ENCODE peak calls at places on chromosomes 4 and X, in seven cellular contexts. T is ovary, L is IMR-90, R is right lobe of liver, C is sigmoid colon, F is lower leg skin, Q is NB4. B is an unnamed sample.

GRCh38 chrX:140501321-140501720 is 3.5 kb downstream of the SOX3 start:
- DNase-seq in C (no peak), L (no peak), F (no peak), Q (no peak), T (no peak), R (no peak), B (no peak)

GRCh38 chr4:139655116-139655515 is 10.5 kb upstream of the MGST2 start:
- DNase-seq in L (peak), T (no peak), C (no peak), Q (peak), R (no peak), F (no peak), B (no peak)

GRCh38 chr4:10640535-10641159 is 43.9 kb downstream of the CLNK start:
- DNase-seq in L (no peak), C (no peak), F (no peak), T (no peak), Q (no peak), R (no peak), B (no peak)

GRCh38 chr4:16524911-16525574 is 298.8 kb upstream of the TAPT1 start:
- DNase-seq in F (no peak), Q (no peak), C (no peak), R (no peak), L (peak), T (no peak), B (peak)

GRCh38 chrX:73831500-73831899 is 268.5 kb downstream of the CHIC1 start:
- DNase-seq in F (no peak), T (no peak), R (no peak), L (no peak), C (no peak), Q (peak), B (no peak)

GRCh38 chr4:25367004-25367621 is 9.9 kb upstream of the ANAPC4 start:
- DNase-seq in T (no peak), C (no peak), F (no peak), Q (peak), R (no peak), L (peak), B (no peak)

GRCh38 chrX:40646489-40647306 is 663 bp downstream of the CXorf38 start:
- DNase-seq in C (peak), L (peak), T (peak), F (peak), R (peak), Q (peak), B (peak)

GRCh38 chrX:119427024-119427794 is 28.1 kb downstream of the SLC25A43 start:
- DNase-seq in F (no peak), T (no peak), Q (peak), C (no peak), R (peak), L (peak), B (no peak)

GRCh38 chr4:36006226-36006625 is 238.1 kb downstream of the ARAP2 start:
- DNase-seq in R (no peak), Q (peak), F (no peak), C (no peak), T (no peak), L (peak), B (no peak)

GRCh38 chrX:13764765-13765164 is 30.2 kb downstream of the OFD1 start:
- DNase-seq in C (no peak), T (no peak), F (no peak), R (no peak), Q (no peak), L (no peak), B (no peak)

GRCh38 chrX:78066110-78066509 is 37.9 kb upstream of the PGK1 start:
- DNase-seq in T (no peak), L (peak), R (no peak), Q (no peak), F (no peak), C (no peak), B (no peak)

GRCh38 chr4:176789955-176790354 is 2.8 kb downstream of the VEGFC start:
- DNase-seq in Q (peak), T (no peak), R (no peak), C (no peak), F (no peak), L (peak), B (no peak)

GRCh38 chrX:123899701-123900100 is 39.8 kb downstream of the XIAP start:
- DNase-seq in F (no peak), C (no peak), L (peak), R (no peak), Q (no peak), T (no peak), B (no peak)

GRCh38 chr4:20249333-20249732 is 2.4 kb upstream of the SLIT2 start:
- DNase-seq in F (no peak), T (no peak), C (no peak), Q (peak), L (peak), R (no peak), B (no peak)

GRCh38 chrX:47361538-47362511 is 8.6 kb upstream of the ZNF157 start:
- DNase-seq in C (peak), T (peak), F (peak), L (peak), R (peak), Q (peak), B (peak)

GRCh38 chrX:44043496-44043895 is 70.3 kb upstream of the NDP start:
- DNase-seq in T (no peak), C (no peak), Q (no peak), F (no peak), L (no peak), R (no peak), B (no peak)

GRCh38 chr4:25727711-25728493 is 72.3 kb downstream of the SLC34A2 start:
- DNase-seq in Q (no peak), L (no peak), C (no peak), R (no peak), T (no peak), F (no peak), B (no peak)

GRCh38 chr4:24810016-24810415 is 14.6 kb downstream of the SOD3 start:
- DNase-seq in R (no peak), T (no peak), L (peak), Q (no peak), F (no peak), C (no peak), B (no peak)

GRCh38 chr4:9996319-9997110 is 24.8 kb downstream of the SLC2A9 start:
- DNase-seq in T (no peak), Q (no peak), L (peak), R (no peak), F (peak), C (peak), B (no peak)

GRCh38 chr4:143362392-143363046 is 25.8 kb downstream of the GAB1 start:
- DNase-seq in L (no peak), Q (no peak), R (no peak), C (no peak), T (no peak), F (no peak), B (no peak)

GRCh38 chr4:89048906-89049601 is 7.9 kb downstream of the FAM13A start:
- DNase-seq in C (no peak), T (no peak), F (no peak), L (peak), Q (no peak), R (no peak), B (no peak)

GRCh38 chrX:152915541-152916241 is 17.8 kb downstream of the ZNF185 start:
- DNase-seq in L (peak), C (no peak), T (no peak), Q (peak), R (no peak), F (no peak), B (peak)

GRCh38 chr4:108483650-108484049 is 136.7 kb upstream of the RPL34 start:
- DNase-seq in C (no peak), L (no peak), Q (no peak), F (no peak), R (no peak), T (no peak), B (no peak)

GRCh38 chr4:92359481-92359880 is 55.7 kb downstream of the GRID2 start:
- DNase-seq in C (no peak), R (no peak), F (no peak), Q (no peak), T (no peak), L (no peak), B (no peak)

GRCh38 chrX:144494069-144494468 is 610.2 kb downstream of the UBE2NL start:
- DNase-seq in Q (no peak), T (no peak), C (no peak), R (no peak), F (no peak), L (no peak), B (no peak)

GRCh38 chr4:22014222-22014741 is 65.7 kb upstream of the KCNIP4 start:
- DNase-seq in R (no peak), Q (peak), C (no peak), T (no peak), F (no peak), L (no peak), B (no peak)

GRCh38 chr4:122152699-122153328 is 683 bp downstream of the BLTP1 start:
- DNase-seq in L (peak), C (peak), Q (peak), R (peak), F (peak), T (peak), B (peak)

GRCh38 chr4:121778991-121779628 is 14.1 kb upstream of the SMIM43 start:
- DNase-seq in Q (no peak), L (peak), F (no peak), R (no peak), T (no peak), C (no peak), B (no peak)

GRCh38 chr4:153619811-153620210 is 64.3 kb upstream of the TLR2 start:
- DNase-seq in T (no peak), C (no peak), R (no peak), F (no peak), L (no peak), Q (no peak), B (no peak)

GRCh38 chr4:143700420-143701352 is at the start of gene FREM3:
- DNase-seq in C (no peak), T (no peak), Q (no peak), F (no peak), L (no peak), R (no peak), B (no peak)

GRCh38 chr4:48780867-48781219 is 764 bp upstream of the FRYL start:
- DNase-seq in R (peak), F (no peak), Q (peak), C (peak), L (peak), T (peak), B (peak)

GRCh38 chr4:60989141-60989540 is 211.0 kb upstream of the ADGRL3 start:
- DNase-seq in L (no peak), F (no peak), T (no peak), R (no peak), Q (no peak), C (no peak), B (no peak)

GRCh38 chr4:154807042-154807630 is 26.1 kb downstream of the RBM46 start:
- DNase-seq in R (no peak), Q (peak), C (no peak), F (no peak), T (no peak), L (peak), B (no peak)

GRCh38 chr4:1347410-1347864 is 429 bp downstream of the UVSSA start:
- DNase-seq in T (peak), Q (peak), F (peak), L (peak), R (peak), C (peak), B (peak)
- TF ChIP-seq POLR2A in T (no peak), Q (peak), F (no peak), L (peak), R (peak), C (no peak), B (peak)

GRCh38 chrX:106964290-106964689 is 35.7 kb downstream of the MORC4 start:
- DNase-seq in F (no peak), Q (no peak), C (no peak), T (no peak), R (no peak), L (no peak), B (no peak)

GRCh38 chrX:106957856-106958255 is 37.7 kb downstream of the CLDN2 start:
- DNase-seq in F (no peak), L (peak), C (no peak), Q (no peak), T (no peak), R (no peak), B (no peak)

GRCh38 chrX:106959897-106960296 is 39.7 kb downstream of the CLDN2 start:
- DNase-seq in C (no peak), Q (peak), T (no peak), L (peak), F (no peak), R (peak), B (no peak)

DNA sequence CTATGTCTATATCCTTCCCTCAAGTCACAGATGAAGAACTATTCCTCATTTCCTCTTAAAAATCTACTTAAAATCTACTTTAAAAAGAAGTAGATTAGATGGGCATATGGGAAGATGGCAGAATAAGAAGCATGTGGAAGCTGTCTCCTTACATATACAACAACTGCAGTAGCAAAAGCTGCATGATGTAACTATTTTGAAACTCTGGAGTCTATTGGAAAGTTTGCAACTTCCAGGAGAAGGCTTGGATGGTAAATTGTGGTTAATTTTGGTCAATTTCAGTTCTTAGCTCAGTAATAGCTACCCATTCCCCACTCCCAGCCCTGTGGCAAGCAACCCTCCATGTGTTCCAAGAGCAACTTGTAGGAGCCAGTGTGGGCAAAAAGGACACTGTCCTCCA is 36.9 kb downstream of the MORC4 start:
- DNase-seq in Q (no peak), C (no peak), R (no peak), T (no peak), L (peak), F (no peak), B (no peak)
- H3K4me3 ChIP-seq in Q (no peak), C (no peak), R (no peak), T (no peak), L (no peak), F (no peak), B (no peak)

GRCh38 chr4:93876739-93877138 is 48.2 kb downstream of the ATOH1 start:
- DNase-seq in R (no peak), F (no peak), C (no peak), L (no peak), Q (no peak), T (no peak), B (no peak)
- TF ChIP-seq POLR2A in R (no peak), F (no peak), C (no peak), L (no peak), Q (no peak), T (no peak), B (no peak)

GRCh38 chr4:184978211-184978610 is 40.1 kb upstream of the HELT start:
- DNase-seq in L (no peak), R (peak), C (no peak), F (peak), Q (no peak), T (no peak), B (no peak)
- H3K4me3 ChIP-seq in L (no peak), R (no peak), C (no peak), F (no peak), Q (no peak), T (no peak), B (no peak)

GRCh38 chr4:151409470-151410313 is 716 bp downstream of the FHIP1A start:
- DNase-seq in L (no peak), T (peak), C (peak), Q (peak), F (peak), R (peak), B (peak)
- TF ChIP-seq POLR2A in L (no peak), T (no peak), C (no peak), Q (no peak), F (no peak), R (no peak), B (no peak)

GRCh38 chr4:166143227-166143626 is 270.2 kb downstream of the TLL1 start:
- DNase-seq in F (no peak), R (no peak), C (no peak), T (no peak), Q (peak), L (no peak), B (no peak)
- H3K4me3 ChIP-seq in F (no peak), R (no peak), C (no peak), T (no peak), Q (no peak), L (no peak), B (no peak)

DNA sequence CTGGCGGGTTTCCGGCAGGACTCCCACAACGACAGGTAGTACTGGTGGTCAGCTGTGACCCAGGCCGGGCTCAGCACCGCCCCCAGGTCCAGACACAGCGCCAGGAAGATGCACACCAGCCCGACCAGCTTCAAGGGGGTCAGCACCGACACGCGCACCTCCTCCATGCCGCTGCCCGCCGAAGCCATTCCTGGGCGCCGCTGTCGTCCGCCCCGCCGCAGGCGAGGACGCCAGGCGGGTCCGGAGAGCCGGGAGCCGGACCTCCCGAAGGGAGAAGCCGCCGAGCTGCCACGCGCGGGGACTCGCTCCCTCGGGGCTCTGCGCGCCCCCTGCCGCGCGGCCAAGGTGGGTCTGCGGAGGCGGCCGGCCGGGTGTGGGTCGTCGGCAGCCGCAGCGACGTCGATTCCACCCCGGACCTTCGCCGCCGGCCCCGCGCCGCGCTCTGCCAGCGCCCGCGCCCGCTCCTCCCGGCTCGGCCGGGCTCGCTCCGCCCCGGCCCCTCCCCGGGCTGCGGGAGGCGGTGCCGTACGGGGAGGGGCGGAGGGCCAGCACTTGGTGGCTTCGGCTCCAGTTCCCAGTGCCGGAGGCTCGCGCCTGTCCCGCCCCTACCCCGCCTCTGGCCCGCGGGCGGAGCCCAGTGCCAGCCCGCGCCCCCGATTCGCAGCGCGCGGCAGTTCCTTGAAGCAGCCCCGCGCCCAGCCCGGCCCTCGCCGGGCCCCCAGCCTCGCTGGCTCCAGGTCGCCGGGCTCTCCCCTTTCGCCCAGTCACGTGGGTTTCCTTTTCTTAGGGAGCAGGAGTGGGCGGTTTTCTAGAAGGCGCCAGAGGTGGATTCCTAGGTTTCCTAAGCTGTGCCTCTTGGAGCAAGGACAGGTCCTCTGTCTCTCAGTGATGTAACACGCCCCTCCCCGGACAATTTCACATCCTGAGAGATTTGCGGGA is at the start of gene TMEM47:
- DNase-seq in L (peak), Q (no peak), C (peak), F (peak), T (peak), R (peak), B (peak)
- TF ChIP-seq POLR2A in L (peak), Q (no peak), C (no peak), F (no peak), T (peak), R (peak), B (peak)

DNA sequence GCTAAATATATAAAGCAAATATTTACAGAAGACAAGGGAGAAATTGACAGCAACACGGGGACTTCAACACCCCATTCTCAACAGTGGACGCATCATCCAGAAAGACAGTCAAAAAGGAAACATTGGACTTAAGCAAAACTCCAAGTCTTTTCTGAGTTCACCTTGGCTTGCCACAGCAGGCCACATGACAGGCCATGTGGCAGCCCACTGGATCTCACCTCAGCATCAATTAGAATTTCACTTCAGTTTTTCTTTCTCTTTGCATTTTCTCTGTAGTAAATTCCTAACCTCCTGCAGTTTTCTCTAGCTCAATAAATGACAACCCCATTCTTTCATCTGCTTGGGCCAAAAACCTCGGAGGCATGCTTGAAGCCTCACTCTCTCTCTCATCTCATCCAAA is 12.4 kb downstream of the SMIM9 start:
- DNase-seq in L (no peak), Q (no peak), F (no peak), R (no peak), T (no peak), C (no peak), B (no peak)
- H3K4me3 ChIP-seq in L (no peak), Q (no peak), F (no peak), R (no peak), T (no peak), C (no peak), B (no peak)

DNA sequence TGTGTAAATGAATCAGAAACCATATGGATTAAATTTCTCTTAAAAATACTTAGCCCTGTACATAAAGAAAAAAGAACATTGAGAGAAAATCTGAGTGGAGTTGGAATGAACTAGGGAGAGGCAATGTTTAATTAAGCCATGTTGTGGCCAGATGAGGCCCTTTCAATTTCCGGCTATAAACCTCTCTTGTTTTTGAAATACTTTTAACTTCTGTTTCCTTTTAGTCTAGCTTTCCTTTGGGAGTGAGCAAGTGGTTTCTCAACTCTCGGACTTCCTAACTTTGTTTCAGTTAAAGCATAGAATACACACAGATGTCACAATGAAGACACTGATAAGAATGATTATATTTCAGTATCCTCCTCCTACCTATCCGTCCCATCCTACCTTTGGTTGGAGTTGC is 197.2 kb downstream of the ARHGAP24 start:
- DNase-seq in C (no peak), R (no peak), Q (no peak), T (no peak), F (no peak), L (no peak), B (no peak)
- TF ChIP-seq POLR2A in C (no peak), R (no peak), Q (no peak), T (no peak), F (no peak), L (no peak), B (no peak)